ENCODE peak calls at places on chromosomes 6 and 20, in eight cellular contexts. D is PC-9, U is left ventricle myocardium inferior, C is uterus, G is fibroblast of lung, N is transverse colon, P is H9, B is Panc1. L is an unnamed sample. For H3K4me1, the result is how much of the 10 kb centered on the place peaks cover.

GRCh38 chr6:55617272-55617671 is 38.3 kb upstream of the HMGCLL1 start:
- DNase-seq in D (peak), U (no peak), C (no peak), G (peak), N (no peak), P (peak), B (peak), L (no peak)

GRCh38 chr6:53926505-53926904 is 131.7 kb downstream of the LRRC1 start:
- DNase-seq in D (peak), U (no peak), C (no peak), G (no peak), N (no peak), P (no peak), B (no peak), L (peak)

GRCh38 chr20:21105429-21106170 is 558 bp downstream of the LINC00237 start:
- DNase-seq in D (no peak), U (no peak), C (no peak), G (no peak), N (no peak), P (peak), B (no peak), L (no peak)

GRCh38 chr6:37502703-37503485 is 3.2 kb upstream of the CCDC167 start:
- DNase-seq in D (no peak), U (no peak), C (no peak), G (no peak), N (no peak), P (no peak), B (no peak), L (no peak)

GRCh38 chr6:55449219-55449618 is 122.0 kb downstream of the GFRAL start:
- DNase-seq in D (no peak), U (no peak), C (no peak), G (peak), N (no peak), P (peak), B (no peak), L (no peak)

GRCh38 chr6:1390071-1390804 is 862 bp downstream of the FOXF2 start:
- DNase-seq in D (no peak), U (no peak), C (no peak), G (peak), N (no peak), P (peak), B (no peak), L (peak)

GRCh38 chr20:17966432-17967312 is 1.9 kb downstream of the SNX5 start:
- DNase-seq in D (no peak), U (no peak), C (no peak), G (peak), N (no peak), P (no peak), B (peak), L (no peak)

GRCh38 chr6:52513464-52513863 is 63.4 kb downstream of the TRAM2 start:
- DNase-seq in D (no peak), U (no peak), C (no peak), G (no peak), N (no peak), P (no peak), B (no peak), L (no peak)

GRCh38 chr6:161131367-161131766 is 139.8 kb downstream of the MAP3K4 start:
- DNase-seq in D (no peak), U (no peak), C (no peak), G (no peak), N (no peak), P (no peak), B (no peak), L (no peak)

GRCh38 chr6:162964703-162965140 is 236.9 kb downstream of the PACRG start:
- DNase-seq in D (no peak), U (peak), C (peak), G (peak), N (no peak), P (no peak), B (no peak), L (peak)

GRCh38 chr20:12077835-12078374 is 160.2 kb downstream of the BTBD3 start:
- DNase-seq in D (no peak), U (no peak), C (peak), G (no peak), N (no peak), P (no peak), B (no peak), L (no peak)

GRCh38 chr20:24952376-24953203 is 3.5 kb downstream of the CST7 start:
- DNase-seq in D (no peak), U (no peak), C (no peak), G (no peak), N (no peak), P (peak), B (no peak), L (no peak)

GRCh38 chr6:28399370-28400121 is at the start of gene ZSCAN12:
- DNase-seq in D (peak), U (peak), C (peak), G (peak), N (peak), P (peak), B (no peak), L (peak)

GRCh38 chr6:49539102-49539501 is 11.4 kb upstream of the C6orf141 start:
- DNase-seq in D (no peak), U (no peak), C (no peak), G (no peak), N (no peak), P (no peak), B (no peak), L (no peak)

GRCh38 chr20:40497781-40498691 is 191.0 kb downstream of the MAFB start:
- DNase-seq in D (no peak), U (peak), C (no peak), G (peak), N (peak), P (no peak), B (no peak), L (no peak)

GRCh38 chr6:39301606-39302005 is 12.6 kb downstream of the KCNK17 start:
- DNase-seq in D (no peak), U (no peak), C (no peak), G (no peak), N (no peak), P (peak), B (no peak), L (no peak)

GRCh38 chr6:161838306-161839035 is 564.6 kb upstream of the AGPAT4 start:
- DNase-seq in D (no peak), U (no peak), C (no peak), G (no peak), N (no peak), P (peak), B (no peak), L (no peak)

GRCh38 chr20:53872081-53872541 is 198.3 kb downstream of the BCAS1 start:
- DNase-seq in D (no peak), U (no peak), C (no peak), G (peak), N (no peak), P (no peak), B (no peak), L (no peak)

GRCh38 chr6:16669227-16669626 is 92.0 kb downstream of the ATXN1 start:
- DNase-seq in D (peak), U (no peak), C (no peak), G (no peak), N (peak), P (no peak), B (no peak), L (no peak)

GRCh38 chr20:17635846-17636245 is 46.2 kb downstream of the RRBP1 start:
- DNase-seq in D (no peak), U (no peak), C (peak), G (peak), N (no peak), P (no peak), B (no peak), L (no peak)

GRCh38 chr6:87636313-87636712 is 46.4 kb downstream of the ORC3 start:
- DNase-seq in D (no peak), U (no peak), C (no peak), G (no peak), N (no peak), P (no peak), B (no peak), L (no peak)

GRCh38 chr20:4811661-4812181 is 90.0 kb downstream of the PRND start:
- DNase-seq in D (no peak), U (peak), C (no peak), G (no peak), N (peak), P (no peak), B (no peak), L (no peak)

GRCh38 chr6:125208625-125209249 is 55.2 kb downstream of the TPD52L1 start:
- DNase-seq in D (no peak), U (no peak), C (no peak), G (no peak), N (no peak), P (no peak), B (no peak), L (no peak)

GRCh38 chr20:44646023-44646640 is 5.4 kb downstream of the ADA start:
- DNase-seq in D (no peak), U (no peak), C (no peak), G (peak), N (peak), P (peak), B (no peak), L (no peak)

GRCh38 chr6:52497652-52498408 is 77.7 kb downstream of the EFHC1 start:
- DNase-seq in D (no peak), U (peak), C (peak), G (peak), N (peak), P (no peak), B (no peak), L (no peak)

GRCh38 chr6:75278474-75279077 is 6.0 kb downstream of the TMEM30A start:
- DNase-seq in D (no peak), U (no peak), C (no peak), G (no peak), N (no peak), P (no peak), B (no peak), L (no peak)

GRCh38 chr6:82243886-82244285 is 3.7 kb downstream of the IBTK start:
- DNase-seq in D (no peak), U (no peak), C (no peak), G (no peak), N (no peak), P (no peak), B (no peak), L (no peak)

GRCh38 chr6:91572855-91573254 is 986.0 kb upstream of the MAP3K7 start:
- DNase-seq in D (no peak), U (no peak), C (no peak), G (no peak), N (no peak), P (no peak), B (no peak), L (no peak)

GRCh38 chr6:143061597-143062385 is 1.1 kb downstream of the AIG1 start:
- DNase-seq in D (no peak), U (no peak), C (no peak), G (no peak), N (no peak), P (no peak), B (no peak), L (no peak)

GRCh38 chr6:105102186-105102585 is 77.6 kb downstream of the POPDC3 start:
- DNase-seq in D (no peak), U (no peak), C (no peak), G (no peak), N (no peak), P (no peak), B (no peak), L (no peak)

GRCh38 chr6:138417493-138418117 is 13.6 kb downstream of the HEBP2 start:
- DNase-seq in D (no peak), U (no peak), C (no peak), G (no peak), N (no peak), P (no peak), B (no peak), L (no peak)

GRCh38 chr6:83889625-83890024 is 30.1 kb downstream of the CYB5R4 start:
- DNase-seq in D (no peak), U (no peak), C (no peak), G (no peak), N (no peak), P (no peak), B (no peak), L (no peak)

GRCh38 chr6:45473121-45473967 is 95.6 kb upstream of the SUPT3H start:
- DNase-seq in D (no peak), U (no peak), C (no peak), G (no peak), N (peak), P (no peak), B (no peak), L (no peak)

GRCh38 chr6:43455034-43455747 is at the start of gene DLK2:
- DNase-seq in D (peak), U (no peak), C (no peak), G (no peak), N (peak), P (no peak), B (no peak), L (no peak)

GRCh38 chr6:30129818-30130679 is 5.9 kb upstream of the TRIM40 start:
- DNase-seq in D (no peak), U (no peak), C (no peak), G (no peak), N (no peak), P (no peak), B (no peak), L (no peak)

GRCh38 chr20:54140927-54141566 is 32.7 kb downstream of the CYP24A1 start:
- DNase-seq in D (peak), U (no peak), C (no peak), G (peak), N (no peak), P (no peak), B (no peak), L (peak)

GRCh38 chr6:85726206-85726605 is 83.5 kb upstream of the SYNCRIP start:
- DNase-seq in D (no peak), U (no peak), C (no peak), G (peak), N (no peak), P (no peak), B (no peak), L (peak)

GRCh38 chr6:32849126-32849525 is 4.4 kb downstream of the TAP1 start:
- DNase-seq in D (no peak), U (no peak), C (no peak), G (no peak), N (no peak), P (no peak), B (no peak), L (no peak)

GRCh38 chr6:32847004-32847403 is 3.2 kb upstream of the PSMB8 start:
- DNase-seq in D (no peak), U (no peak), C (no peak), G (no peak), N (no peak), P (no peak), B (no peak), L (no peak)

GRCh38 chr6:32845381-32845884 is 1.6 kb upstream of the PSMB8 start:
- DNase-seq in D (no peak), U (no peak), C (no peak), G (no peak), N (peak), P (no peak), B (no peak), L (no peak)

GRCh38 chr6:32844839-32845372 is 1.1 kb upstream of the PSMB8 start:
- DNase-seq in D (no peak), U (no peak), C (no peak), G (no peak), N (no peak), P (no peak), B (no peak), L (no peak)

GRCh38 chr6:32847795-32848194 is 3.9 kb upstream of the PSMB8 start:
- DNase-seq in D (no peak), U (no peak), C (no peak), G (no peak), N (no peak), P (no peak), B (no peak), L (no peak)
- H3K27ac ChIP-seq in D (no peak), U (no peak), C (no peak), G (no peak), N (no peak), P (no peak), B (no peak), L (no peak)

DNA sequence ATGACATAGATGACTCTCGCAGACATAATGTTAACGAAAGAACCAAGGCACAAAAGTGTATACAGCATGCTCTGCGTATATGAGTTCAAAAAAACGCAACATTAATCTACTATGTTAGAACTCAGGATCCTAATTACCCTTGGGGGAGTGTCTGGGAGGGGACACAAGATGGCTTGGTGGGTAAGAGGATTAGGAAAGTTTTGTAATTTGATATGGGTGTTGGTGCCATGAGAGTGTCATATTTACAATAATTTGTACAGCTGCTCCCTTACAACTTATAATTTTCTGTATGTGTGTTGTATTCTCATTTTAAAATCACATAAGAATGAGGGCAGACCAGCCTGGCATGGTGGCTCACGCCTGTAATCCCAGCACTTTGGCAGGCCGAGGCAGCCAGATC is 38.6 kb downstream of the TFEB start:
- DNase-seq in D (no peak), U (no peak), C (no peak), G (no peak), N (no peak), P (no peak), B (no peak), L (no peak)
- H3K4me1 ChIP-seq in D (under half), U (half or more), C (under half), G (under half), N (under half), P (under half), B (under half), L (under half)

GRCh38 chr6:111563581-111563980 is 42.1 kb downstream of the TRAF3IP2 start:
- DNase-seq in D (no peak), U (no peak), C (no peak), G (no peak), N (no peak), P (no peak), B (no peak), L (no peak)

GRCh38 chr6:111564482-111564945 is 41.2 kb downstream of the TRAF3IP2 start:
- DNase-seq in D (peak), U (peak), C (peak), G (peak), N (no peak), P (no peak), B (no peak), L (no peak)

GRCh38 chr6:111566873-111567517 is 38.7 kb downstream of the TRAF3IP2 start:
- DNase-seq in D (no peak), U (no peak), C (no peak), G (peak), N (no peak), P (no peak), B (no peak), L (peak)

GRCh38 chr6:111566222-111566717 is 39.4 kb downstream of the TRAF3IP2 start:
- DNase-seq in D (no peak), U (no peak), C (no peak), G (no peak), N (no peak), P (no peak), B (no peak), L (no peak)

GRCh38 chr6:111565316-111566221 is 40.1 kb downstream of the TRAF3IP2 start:
- DNase-seq in D (no peak), U (no peak), C (no peak), G (no peak), N (no peak), P (peak), B (no peak), L (no peak)
- TF ChIP-seq CTCF in D (peak), U (no peak), C (peak), G (no peak), N (peak), P (peak), B (no peak), L (peak)

DNA sequence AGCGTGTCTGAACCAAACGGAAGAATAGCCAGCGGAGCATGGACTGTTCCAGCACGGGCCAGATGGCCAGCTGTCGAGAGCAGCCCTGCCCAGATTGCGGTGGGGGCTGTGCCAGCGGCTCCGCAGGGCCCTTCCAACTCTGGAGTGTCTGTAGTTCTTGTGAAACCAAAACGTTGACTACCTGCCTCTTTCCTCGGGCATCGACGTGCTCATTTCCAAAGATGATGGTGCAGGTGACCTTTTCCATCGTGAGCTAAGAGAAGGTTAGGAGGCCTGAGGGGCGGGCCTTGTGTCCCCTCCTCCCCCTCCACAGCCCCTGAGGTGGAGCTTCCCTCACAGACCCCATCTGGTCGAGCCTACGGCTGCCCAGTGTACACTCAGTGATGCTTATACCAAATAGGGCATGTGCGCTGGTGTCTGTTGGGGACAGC is 12.9 kb upstream of the C20orf144 start:
- DNase-seq in D (no peak), U (peak), C (peak), G (peak), N (no peak), P (no peak), B (no peak), L (no peak)
- H3K27ac ChIP-seq in D (no peak), U (peak), C (no peak), G (no peak), N (peak), P (no peak), B (no peak), L (no peak)

GRCh38 chr20:48861444-48861843 is 33.6 kb upstream of the PREX1 start:
- DNase-seq in D (no peak), U (no peak), C (no peak), G (no peak), N (no peak), P (no peak), B (no peak), L (no peak)
- H3K4me1 ChIP-seq in D (under half), U (under half), C (under half), G (under half), N (under half), P (under half), B (under half), L (under half)

DNA sequence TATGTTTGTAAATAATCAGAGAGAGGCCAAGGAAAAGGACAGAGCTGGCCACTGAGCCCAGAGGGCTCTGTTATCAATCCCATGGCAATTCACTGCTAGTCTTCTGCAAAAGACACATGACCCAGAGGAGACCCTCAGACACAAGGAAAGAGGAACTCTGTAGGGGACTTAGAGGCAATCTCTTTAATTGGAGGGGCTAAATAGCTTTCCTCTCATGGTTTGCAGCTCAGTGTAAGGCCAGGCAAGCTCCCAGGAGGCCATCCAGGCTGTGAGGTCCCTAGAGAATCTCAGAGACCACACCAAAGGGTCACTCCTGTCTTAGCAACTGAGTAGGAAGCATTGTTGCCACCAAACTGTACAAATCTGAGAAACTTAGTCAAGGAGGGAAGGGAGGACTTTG is 10.0 kb upstream of the HLA-DOA start:
- DNase-seq in D (no peak), U (no peak), C (no peak), G (no peak), N (no peak), P (no peak), B (no peak), L (no peak)
- TF ChIP-seq CTCF in D (no peak), U (no peak), C (no peak), G (no peak), N (no peak), P (no peak), B (no peak), L (no peak)

DNA sequence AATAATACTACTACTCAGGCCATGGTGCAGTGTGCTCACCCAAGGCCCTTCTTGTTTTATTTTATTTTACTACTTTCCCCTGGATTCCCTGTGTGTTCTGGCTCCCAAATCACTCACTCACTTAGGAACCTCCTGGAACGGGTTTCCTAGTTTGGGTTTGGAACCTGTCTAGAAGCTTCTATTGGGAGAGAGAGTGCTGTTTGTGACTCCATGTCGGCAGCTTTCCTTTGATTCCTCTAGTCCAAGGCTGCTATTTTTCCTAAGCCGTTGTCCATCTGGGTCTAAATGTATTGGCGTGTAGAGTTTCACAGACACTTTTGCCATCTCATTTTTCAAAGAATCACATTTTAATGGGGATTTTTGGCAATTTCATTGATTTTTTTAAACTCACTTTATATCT is 70.8 kb downstream of the FOXA2 start:
- DNase-seq in D (no peak), U (no peak), C (no peak), G (no peak), N (no peak), P (no peak), B (no peak), L (no peak)
- H3K27ac ChIP-seq in D (no peak), U (no peak), C (no peak), G (no peak), N (peak), P (no peak), B (peak), L (no peak)

GRCh38 chr20:39245685-39246311 is 283.7 kb downstream of the DHX35 start:
- DNase-seq in D (no peak), U (no peak), C (no peak), G (no peak), N (no peak), P (no peak), B (no peak), L (no peak)
- H3K4me1 ChIP-seq in D (under half), U (under half), C (under half), G (under half), N (under half), P (under half), B (under half), L (under half)

GRCh38 chr6:110178626-110179405 is 654 bp downstream of the WASF1 start:
- DNase-seq in D (peak), U (peak), C (peak), G (peak), N (peak), P (peak), B (peak), L (peak)
- TF ChIP-seq CTCF in D (peak), U (peak), C (peak), G (peak), N (peak), P (peak), B (peak), L (peak)